ENCODE peak calls at places on chromosomes 5 and 9, in four cellular contexts. A is AG04450, L is heart right ventricle, W is GM13977. C is an unnamed sample.

GRCh38 chr9:137157618-137158502 is 12.0 kb downstream of the LRRC26 start:
- DNase-seq in L (no peak), A (no peak), W (no peak), C (no peak)

GRCh38 chr5:138461343-138462125 is 3.7 kb upstream of the EGR1 start:
- DNase-seq in L (peak), A (peak), W (no peak), C (no peak)

GRCh38 chr9:98860871-98861293 is 53.4 kb downstream of the GALNT12 start:
- DNase-seq in L (peak), W (no peak), A (peak), C (no peak)

GRCh38 chr9:34337404-34337803 is 8.0 kb downstream of the NUDT2 start:
- DNase-seq in W (no peak), L (no peak), A (no peak), C (no peak)

GRCh38 chr5:178309271-178310008 is 76.8 kb upstream of the PHYKPL start:
- DNase-seq in W (no peak), L (no peak), A (no peak), C (no peak)

GRCh38 chr5:80254767-80255424 is 952 bp downstream of the SERINC5 start:
- DNase-seq in W (peak), L (no peak), A (no peak), C (peak)

GRCh38 chr5:8601831-8602354 is 732.9 kb downstream of the MTRR start:
- DNase-seq in A (no peak), L (no peak), W (no peak), C (no peak)

GRCh38 chr9:114053246-114054005 is 24.7 kb downstream of the AMBP start:
- DNase-seq in A (no peak), W (no peak), L (no peak), C (no peak)

GRCh38 chr9:99752710-99753109 is 69.0 kb upstream of the NR4A3 start:
- DNase-seq in A (no peak), L (no peak), W (no peak), C (no peak)

GRCh38 chr9:101586651-101587050 is 8.1 kb downstream of the PPP3R2 start:
- DNase-seq in A (no peak), L (no peak), W (no peak), C (no peak)

GRCh38 chr9:99445377-99445891 is 223.4 kb downstream of the SEC61B start:
- DNase-seq in W (no peak), L (peak), A (peak), C (no peak)

GRCh38 chr9:109653470-109653869 is 126.5 kb upstream of the PALM2AKAP2 start:
- DNase-seq in W (no peak), A (no peak), L (no peak), C (no peak)

DNA sequence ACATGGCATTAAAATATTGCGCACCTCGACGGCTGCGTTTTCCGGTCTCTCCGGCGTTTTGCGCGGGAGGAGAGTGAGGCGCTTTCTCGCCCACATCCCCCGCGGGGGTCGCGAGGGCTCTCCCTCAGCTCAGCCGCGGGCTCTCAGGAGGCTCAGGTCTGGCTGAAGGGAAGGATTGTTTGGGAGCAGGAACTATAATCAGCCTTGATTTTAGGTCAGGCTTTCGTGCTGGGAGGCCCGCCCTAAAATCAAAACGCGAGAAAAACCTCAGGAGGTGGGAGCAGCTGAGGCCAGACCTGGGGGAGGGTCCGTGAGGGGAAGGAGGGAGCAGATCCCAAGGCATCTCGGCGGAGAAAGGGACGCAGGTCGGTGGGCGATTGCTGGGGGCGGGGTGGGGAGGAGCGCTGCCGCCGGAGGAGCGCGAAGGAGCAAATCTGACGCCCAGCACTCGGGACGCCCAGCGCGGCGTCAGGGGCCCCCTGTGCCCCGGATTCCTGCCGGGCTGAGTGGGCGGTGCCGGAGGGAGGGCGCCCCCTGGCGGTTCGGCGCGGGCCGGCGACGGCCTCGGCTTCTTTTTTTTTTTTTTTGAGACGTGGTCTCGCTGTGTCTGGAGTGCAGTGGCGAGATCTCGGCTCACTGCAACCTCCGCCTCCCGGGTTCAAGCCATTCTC is 18.7 kb upstream of the RNF130 start:
- DNase-seq in W (peak), A (peak), L (peak), C (peak)
- TF ChIP-seq CTCF in W (peak), A (peak), L (peak), C (peak)

DNA sequence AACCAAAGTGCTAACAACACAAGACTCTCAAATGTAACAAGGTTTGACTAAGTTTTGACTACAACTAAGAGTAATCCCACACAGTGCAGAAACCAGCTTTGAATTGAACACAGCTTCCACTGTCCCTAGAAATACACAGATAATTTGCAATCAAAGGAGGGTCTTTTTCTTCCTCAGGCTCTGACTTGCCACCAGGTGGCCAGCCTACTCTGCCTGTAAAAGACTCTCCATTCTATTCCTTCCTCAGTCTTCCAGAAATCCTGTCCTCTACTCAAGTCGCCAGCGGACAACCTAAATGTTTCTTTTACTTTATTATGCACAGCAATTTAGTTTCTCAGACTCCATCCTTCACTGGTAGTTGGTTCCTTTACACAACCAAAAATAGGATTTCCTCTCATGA is 32.2 kb upstream of the MCTP1 start:
- DNase-seq in W (no peak), L (no peak), A (no peak), C (no peak)
- TF ChIP-seq CTCF in W (no peak), L (no peak), A (no peak), C (no peak)

DNA sequence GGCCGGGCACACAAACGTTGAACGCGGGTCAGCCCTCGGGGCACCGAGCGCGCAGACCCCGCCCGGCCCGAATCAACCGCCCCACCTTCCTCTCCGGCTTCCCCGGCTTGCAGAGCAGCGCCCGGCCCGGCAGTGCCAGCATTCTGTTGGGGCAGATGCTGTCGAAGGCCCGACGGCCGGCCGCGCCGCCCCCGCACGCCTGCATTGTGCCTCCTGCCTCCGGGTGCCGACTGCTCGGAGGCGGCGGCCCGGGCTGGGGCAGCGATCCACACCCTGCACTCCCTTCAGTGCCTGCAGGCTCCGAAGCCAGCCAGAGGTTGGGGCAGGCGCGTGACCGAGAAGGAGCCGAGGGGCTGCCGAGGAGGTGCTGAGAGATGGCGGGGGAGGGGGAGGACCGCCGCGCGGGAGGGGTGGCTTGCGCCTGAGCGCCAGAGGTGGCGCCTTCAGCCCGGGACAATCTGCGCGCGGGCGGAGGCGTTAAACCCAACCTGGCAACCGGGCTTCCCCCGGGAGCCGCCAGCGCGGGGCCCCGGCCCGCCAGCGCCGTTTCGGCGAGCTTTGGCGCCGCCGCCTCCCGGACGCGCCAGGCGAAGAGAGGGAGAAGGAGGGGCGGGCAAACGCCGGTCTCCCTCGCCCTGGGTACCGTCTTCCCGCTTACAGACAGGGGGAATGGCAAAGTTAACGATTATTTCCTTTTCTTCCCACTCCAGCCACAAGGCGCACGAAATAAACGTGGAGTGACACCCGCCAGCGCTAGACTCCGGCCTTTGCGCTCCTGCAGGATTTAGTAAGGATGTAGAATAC is at the start of gene MCIDAS:
- DNase-seq in L (no peak), W (peak), A (no peak), C (peak)
- TF ChIP-seq CTCF in L (no peak), W (peak), A (no peak), C (peak)

DNA sequence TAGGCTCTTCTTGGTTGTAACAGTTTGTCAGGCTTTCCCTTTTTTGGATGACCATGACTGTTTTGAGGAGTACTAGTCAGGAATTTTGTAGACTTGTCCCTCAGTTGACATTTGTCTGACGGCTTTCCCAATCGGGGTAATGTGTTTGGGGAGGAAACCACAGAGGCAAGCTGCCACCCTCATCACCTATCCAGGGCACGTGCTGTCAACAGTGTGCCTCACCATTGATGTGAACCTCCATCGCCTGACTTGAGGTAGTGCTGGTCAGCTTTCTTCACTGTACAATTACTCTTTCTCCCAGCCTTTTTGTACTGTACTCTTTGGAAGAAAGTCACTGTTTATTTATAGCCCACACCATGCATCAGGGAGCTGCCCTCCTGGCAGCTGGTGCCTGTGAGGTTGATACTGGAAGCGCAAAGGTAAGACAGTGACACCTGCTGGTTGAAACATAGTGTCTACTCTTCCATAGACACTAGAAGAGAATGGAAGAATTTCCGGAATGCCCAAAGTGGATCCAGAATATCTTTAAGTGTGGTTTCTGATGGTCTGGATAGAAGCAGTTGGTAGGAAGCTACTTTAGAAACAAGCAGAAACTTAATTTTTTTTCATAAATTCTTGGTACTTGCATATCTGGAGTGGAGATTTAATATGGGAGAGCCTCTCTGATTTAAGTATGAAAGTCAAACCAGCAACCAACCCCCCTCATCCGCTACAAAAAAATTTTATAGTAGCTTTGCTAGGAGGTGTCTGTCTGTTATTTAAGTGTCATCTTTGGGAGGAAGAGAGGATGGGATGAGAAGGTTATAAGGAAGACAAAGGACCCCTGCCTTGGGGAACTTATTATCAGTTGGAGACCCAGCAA is 69.3 kb downstream of the SNX30 start:
- DNase-seq in W (peak), A (peak), L (peak), C (peak)
- TF ChIP-seq CTCF in W (peak), A (peak), L (peak), C (peak)

GRCh38 chr9:127346584-127346983 is 50.4 kb upstream of the SLC2A8 start:
- DNase-seq in W (no peak), A (no peak), L (no peak), C (no peak)
- TF ChIP-seq CTCF in W (no peak), A (peak), L (peak), C (no peak)

GRCh38 chr9:112793213-112793810 is 42.8 kb downstream of the SNX30 start:
- DNase-seq in A (no peak), W (peak), L (peak), C (peak)
- TF ChIP-seq CTCF in A (peak), W (peak), L (peak), C (peak)

GRCh38 chr9:124392855-124393460 is 22.3 kb downstream of the PSMB7 start:
- DNase-seq in W (no peak), A (peak), L (no peak), C (no peak)
- TF ChIP-seq CTCF in W (no peak), A (peak), L (no peak), C (no peak)

GRCh38 chr5:158165647-158166046 is 306.7 kb upstream of the CLINT1 start:
- DNase-seq in A (no peak), W (no peak), L (no peak), C (no peak)
- TF ChIP-seq CTCF in A (no peak), W (peak), L (no peak), C (no peak)

C was measured in GM20000.